ENCODE peak calls at places on chromosomes 2 and 18, in six cellular contexts. D is left ventricle myocardium inferior, L is heart right ventricle, T is foreskin keratinocyte, W is upper lobe of right lung, P is heart left ventricle. O is an unnamed sample. For H3K4me1, the result is how much of the 10 kb centered on the place peaks cover.

GRCh38 chr18:54389143-54389505 is 31.4 kb downstream of the C18orf54 start:
- DNase-seq in T (no peak), D (no peak), P (no peak), W (no peak), L (no peak), O (no peak)

GRCh38 chr2:19235308-19235707 is 123.1 kb downstream of the OSR1 start:
- DNase-seq in D (no peak), L (no peak), P (no peak), W (no peak), T (peak), O (no peak)

GRCh38 chr2:112923967-112924338 is 13.0 kb downstream of the IL37 start:
- DNase-seq in P (no peak), L (no peak), D (no peak), T (no peak), W (no peak), O (no peak)

GRCh38 chr2:177334940-177335543 is 57.5 kb upstream of the AGPS start:
- DNase-seq in W (no peak), L (no peak), P (no peak), D (no peak), T (no peak), O (peak)

GRCh38 chr18:74110983-74111382 is 36.7 kb downstream of the FBXO15 start:
- DNase-seq in W (no peak), D (no peak), T (no peak), L (no peak), P (no peak), O (no peak)

GRCh38 chr2:221477697-221478096 is 94.4 kb downstream of the EPHA4 start:
- DNase-seq in T (no peak), P (no peak), D (no peak), W (no peak), L (no peak), O (no peak)

GRCh38 chr18:48002933-48003365 is 72.5 kb upstream of the SMAD2 start:
- DNase-seq in W (peak), D (peak), P (peak), T (peak), L (peak), O (peak)

GRCh38 chr2:230643576-230644291 is 68.9 kb upstream of the CAB39 start:
- DNase-seq in W (peak), D (peak), L (no peak), T (no peak), P (peak), O (no peak)

GRCh38 chr18:24875286-24875685 is 414.8 kb downstream of the HRH4 start:
- DNase-seq in W (no peak), L (no peak), P (no peak), D (no peak), T (no peak), O (no peak)

GRCh38 chr2:86825020-86825727 is 34.5 kb upstream of the CD8A start:
- DNase-seq in T (no peak), D (no peak), P (no peak), L (no peak), W (no peak), O (no peak)

GRCh38 chr2:178859760-178860159 is 52.5 kb upstream of the TTN start:
- DNase-seq in D (no peak), T (no peak), P (peak), L (no peak), W (no peak), O (peak)

GRCh38 chr18:35732134-35732533 is 150.6 kb downstream of the GALNT1 start:
- DNase-seq in P (no peak), D (no peak), W (no peak), T (no peak), L (no peak), O (no peak)

GRCh38 chr18:27595121-27595848 is 410.2 kb upstream of the CHST9 start:
- DNase-seq in L (no peak), T (no peak), D (no peak), P (no peak), W (no peak), O (no peak)

GRCh38 chr2:222864296-222864695 is 3.5 kb downstream of the ACSL3 start:
- DNase-seq in T (no peak), W (no peak), P (peak), D (no peak), L (no peak), O (peak)

GRCh38 chr2:225113356-225114015 is 71.2 kb upstream of the DOCK10 start:
- DNase-seq in W (no peak), P (no peak), L (no peak), D (no peak), T (no peak), O (peak)

GRCh38 chr2:45860136-45861106 is 208.9 kb downstream of the PRKCE start:
- DNase-seq in D (peak), T (no peak), P (peak), W (no peak), L (peak), O (peak)

GRCh38 chr18:79479761-79480161 is 84.0 kb downstream of the NFATC1 start:
- DNase-seq in W (peak), L (no peak), D (peak), T (no peak), P (peak), O (no peak)

GRCh38 chr2:273338-273737 is 8.6 kb downstream of the ACP1 start:
- DNase-seq in L (no peak), D (no peak), P (no peak), W (no peak), T (no peak), O (no peak)

GRCh38 chr2:105144941-105145300 is 96.6 kb upstream of the GPR45 start:
- DNase-seq in L (no peak), D (no peak), W (no peak), T (no peak), P (no peak), O (no peak)

GRCh38 chr2:190425221-190425866 is 17.2 kb downstream of the MFSD6 start:
- DNase-seq in L (no peak), P (no peak), D (no peak), T (no peak), W (no peak), O (no peak)

GRCh38 chr18:58649966-58650816 is 21.1 kb upstream of the MALT1 start:
- DNase-seq in W (no peak), T (no peak), P (no peak), D (no peak), L (no peak), O (no peak)

DNA sequence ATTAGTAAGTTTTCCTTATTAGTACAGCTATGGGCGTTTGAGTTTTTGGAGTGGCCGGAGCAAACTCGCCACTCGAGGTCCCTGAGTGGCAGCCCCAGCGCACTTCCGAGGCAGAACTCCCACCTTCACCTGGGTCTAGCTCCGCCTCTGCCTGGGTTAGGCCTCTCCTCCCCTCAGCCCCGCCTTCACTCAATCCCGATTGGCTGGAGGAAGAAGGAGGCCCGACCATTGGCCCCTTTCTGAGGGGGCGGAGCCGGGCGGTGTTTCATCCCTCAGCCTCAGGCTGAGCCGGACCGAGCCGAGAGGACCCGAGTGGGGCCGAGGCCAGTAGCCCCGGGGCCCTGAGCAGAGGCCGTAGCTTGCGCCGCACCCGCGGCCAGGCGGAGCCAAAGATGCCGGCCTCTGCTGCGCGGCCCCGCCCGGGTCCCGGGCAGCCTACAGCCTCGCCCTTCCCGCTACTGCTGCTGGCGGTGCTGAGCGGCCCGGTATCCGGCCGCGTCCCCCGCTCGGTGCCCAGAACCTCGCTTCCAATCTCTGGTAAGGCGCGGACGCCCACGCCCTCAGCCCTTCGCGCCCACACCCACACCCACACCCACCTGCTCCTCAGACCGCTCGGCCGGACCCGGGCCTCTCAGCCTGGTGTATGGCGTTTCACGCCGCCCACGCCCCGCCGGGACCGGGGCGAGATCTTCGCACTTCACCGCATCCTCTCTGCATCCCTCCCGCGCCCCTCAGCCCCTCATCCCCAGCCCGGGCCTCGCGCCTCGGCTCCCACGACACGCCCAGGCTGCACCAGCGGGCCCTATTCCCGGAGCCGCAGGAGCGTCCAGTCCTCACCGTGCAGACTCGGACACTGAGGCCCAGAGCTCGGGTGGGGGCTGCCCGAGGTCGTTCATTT is at the start of gene SEMA4F:
- DNase-seq in T (peak), W (peak), L (peak), P (peak), D (peak), O (peak)
- H3K27ac ChIP-seq in T (no peak), W (peak), L (peak), P (no peak), D (peak), O (no peak)

DNA sequence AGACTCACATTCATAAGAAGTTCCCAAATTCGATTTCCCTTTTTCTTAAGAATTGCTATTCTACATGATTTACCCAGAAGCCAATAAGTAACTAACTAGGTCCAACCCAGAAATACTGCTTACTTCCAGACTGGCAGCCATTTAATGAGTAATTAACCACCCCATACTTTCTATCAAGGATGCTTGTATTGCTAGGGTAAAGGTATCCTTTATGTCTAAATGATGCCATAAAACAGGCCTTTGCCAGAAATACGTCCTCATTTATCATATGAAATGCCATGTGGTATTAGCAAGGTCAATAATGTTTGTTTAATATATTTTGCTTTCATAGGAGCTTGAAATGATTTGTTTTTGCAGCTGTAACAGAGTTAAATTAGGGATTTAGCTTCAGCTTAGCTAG is 56.1 kb downstream of the PLEKHM3 start:
- DNase-seq in W (no peak), L (no peak), D (no peak), T (no peak), P (no peak), O (no peak)
- H3K4me1 ChIP-seq in W (under half), L (under half), D (under half), T (under half), P (under half), O (under half)

GRCh38 chr2:54465143-54465542 is 9.0 kb downstream of the SPTBN1 start:
- DNase-seq in D (no peak), P (no peak), W (no peak), L (no peak), T (no peak), O (no peak)

GRCh38 chr2:54461251-54461650 is 5.1 kb downstream of the SPTBN1 start:
- DNase-seq in T (no peak), W (no peak), D (no peak), P (no peak), L (no peak), O (peak)

GRCh38 chr2:54466880-54467279 is 10.8 kb downstream of the SPTBN1 start:
- DNase-seq in W (no peak), P (no peak), L (no peak), T (no peak), D (no peak), O (no peak)

GRCh38 chr2:54468643-54469042 is 12.5 kb downstream of the SPTBN1 start:
- DNase-seq in L (no peak), W (no peak), T (no peak), P (no peak), D (no peak), O (no peak)

GRCh38 chr2:54464334-54464733 is 8.2 kb downstream of the SPTBN1 start:
- DNase-seq in T (no peak), W (no peak), D (no peak), L (no peak), P (no peak), O (no peak)
- H3K27ac ChIP-seq in T (no peak), W (no peak), D (peak), L (peak), P (no peak), O (no peak)

DNA sequence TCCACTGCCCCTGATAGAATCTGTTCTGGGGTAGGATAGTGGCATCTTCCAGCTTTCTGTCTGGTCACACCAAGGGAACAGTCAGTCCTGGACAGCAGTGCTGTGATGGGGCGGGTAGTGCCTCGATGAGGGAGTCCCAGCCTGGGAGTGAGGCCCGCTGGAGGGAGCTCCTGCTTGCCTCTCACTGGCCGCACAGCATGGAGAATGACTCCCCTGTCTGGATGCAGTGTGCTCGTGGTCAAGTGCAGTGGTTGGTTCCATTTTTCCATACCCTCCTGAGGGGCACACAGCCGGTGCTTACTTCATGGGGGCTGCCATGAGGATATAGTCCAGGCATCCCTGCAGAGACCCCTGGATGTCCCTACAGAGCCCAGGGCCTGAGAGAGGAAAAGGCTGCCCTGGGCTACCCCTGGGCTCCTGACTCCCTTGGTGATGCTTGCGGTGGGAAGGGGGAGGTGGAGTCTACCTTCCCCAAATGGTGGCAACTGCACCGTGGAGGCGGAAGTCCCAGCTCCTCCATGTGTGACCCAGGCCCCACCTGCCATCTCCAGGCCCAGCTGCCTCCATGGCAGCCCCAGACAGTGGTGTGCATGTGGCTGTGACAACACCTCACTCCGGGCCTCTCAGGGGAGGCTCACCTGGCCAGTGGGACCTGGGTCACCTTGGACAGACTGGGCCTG is 212.5 kb downstream of the GLI2 start:
- DNase-seq in T (no peak), L (no peak), P (no peak), W (no peak), D (no peak), O (no peak)
- H3K4me1 ChIP-seq in T (under half), L (under half), P (under half), W (under half), D (under half), O (under half)

DNA sequence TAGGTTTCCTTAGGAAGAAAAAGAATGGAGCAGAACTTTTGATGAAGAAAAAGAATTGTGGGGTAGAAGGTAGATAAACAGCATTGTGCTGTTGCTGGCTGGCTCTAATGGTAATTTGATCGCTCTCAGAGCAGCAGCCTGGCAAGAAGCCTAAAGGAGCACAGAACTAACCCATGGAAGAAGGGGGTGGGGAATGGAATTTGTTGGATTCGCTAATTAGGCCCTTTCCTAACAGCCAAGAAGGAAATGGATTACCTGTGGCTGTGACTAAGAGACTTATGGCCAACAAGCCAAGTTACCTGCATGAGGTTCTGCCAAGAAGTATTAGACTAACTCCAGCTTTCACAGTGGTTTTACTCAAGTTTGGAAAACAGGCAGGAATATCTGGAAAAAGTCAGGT is 210.6 kb downstream of the IKZF2 start:
- DNase-seq in L (no peak), P (peak), W (no peak), D (peak), T (peak), O (peak)
- H3K27ac ChIP-seq in L (no peak), P (no peak), W (no peak), D (peak), T (peak), O (peak)

GRCh38 chr2:237896941-237897340 is 37.5 kb downstream of the RAMP1 start:
- DNase-seq in L (no peak), P (no peak), T (no peak), D (no peak), W (no peak), O (no peak)

GRCh38 chr2:237894396-237894979 is 35.1 kb downstream of the RAMP1 start:
- DNase-seq in P (no peak), L (no peak), T (no peak), D (no peak), W (peak), O (no peak)

GRCh38 chr2:237896507-237896892 is 37.1 kb downstream of the RAMP1 start:
- DNase-seq in P (no peak), T (peak), W (no peak), L (no peak), D (no peak), O (no peak)

GRCh38 chr2:237894986-237895543 is 35.6 kb downstream of the RAMP1 start:
- DNase-seq in W (peak), D (no peak), P (no peak), T (no peak), L (no peak), O (no peak)

DNA sequence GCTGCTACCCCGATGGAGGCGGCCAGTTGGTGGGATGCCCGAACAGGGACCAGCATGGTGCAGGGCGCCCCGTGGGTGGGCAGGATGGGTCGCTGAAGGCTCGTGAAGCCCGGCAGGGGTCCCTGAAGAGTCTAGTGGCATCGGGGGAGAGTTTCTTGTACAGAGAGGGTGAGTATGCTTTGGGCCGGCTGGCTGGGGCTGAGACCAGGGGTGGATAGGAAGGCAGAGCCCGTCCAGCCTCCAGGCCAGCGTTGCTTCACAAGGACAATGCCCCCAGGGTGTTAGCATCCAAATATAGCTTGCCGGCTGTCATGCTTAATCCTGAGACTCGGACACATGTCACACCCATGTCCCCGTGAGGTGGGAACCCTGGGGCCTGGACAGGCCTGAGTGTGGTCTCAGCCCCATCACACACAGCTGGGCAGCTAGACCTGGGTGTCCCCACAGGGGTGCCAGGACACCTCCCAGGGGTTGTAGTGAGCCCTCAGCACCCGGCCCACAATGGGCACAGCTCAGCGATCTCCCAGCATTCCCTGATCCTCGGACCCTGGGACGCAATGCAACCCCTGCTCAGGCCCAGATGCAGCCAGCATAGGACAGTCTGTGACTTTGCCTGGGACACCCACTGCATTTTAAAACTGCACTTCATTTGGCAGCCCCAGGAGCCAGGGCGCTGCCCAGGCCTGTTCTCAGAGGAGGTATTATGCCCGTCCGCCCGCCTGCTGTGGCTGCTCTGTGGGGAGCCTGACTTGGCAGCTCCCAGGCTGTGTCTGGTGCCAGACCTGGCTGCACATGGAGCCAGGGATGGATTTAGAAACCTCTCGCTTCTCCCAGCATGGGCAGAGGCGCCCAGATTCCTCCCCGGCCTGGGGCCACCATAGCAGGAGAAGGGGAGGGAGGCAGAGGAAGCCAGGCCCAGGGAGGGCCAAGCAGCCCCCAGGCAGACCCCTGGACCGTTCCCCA is 36.4 kb downstream of the RAMP1 start:
- DNase-seq in L (peak), P (peak), D (peak), W (peak), T (peak), O (peak)
- H3K4me1 ChIP-seq in L (under half), P (half or more), D (half or more), W (under half), T (under half), O (under half)